ENCODE peak calls at places on chromosomes 5 and 9, in four cellular contexts. Q is H1, J is IMR-90, D is H9. I is an unnamed sample.

GRCh38 chr5:158640581-158640980 is 459.1 kb downstream of the EBF1 start:
- DNase-seq in Q (no peak), J (peak), D (no peak), I (no peak)

GRCh38 chr5:116709082-116709481 is 134.5 kb upstream of the SEMA6A start:
- DNase-seq in Q (no peak), J (no peak), D (no peak), I (no peak)

GRCh38 chr5:126988021-126988569 is 42.3 kb downstream of the MARCHF3 start:
- DNase-seq in Q (no peak), J (no peak), D (no peak), I (no peak)

GRCh38 chr9:92196909-92197308 is 81.7 kb upstream of the SPTLC1 start:
- DNase-seq in Q (no peak), J (peak), D (no peak), I (no peak)

GRCh38 chr9:14173730-14174129 is 140.2 kb downstream of the NFIB start:
- DNase-seq in Q (no peak), J (no peak), D (no peak), I (no peak)

GRCh38 chr9:89610391-89610925 is 5.6 kb downstream of the GADD45G start:
- DNase-seq in Q (no peak), J (no peak), D (no peak), I (no peak)

GRCh38 chr5:10145922-10146321 is 103.8 kb downstream of the ATPSCKMT start:
- DNase-seq in Q (no peak), J (peak), D (no peak), I (peak)

GRCh38 chr5:131262953-131263541 is 806 bp upstream of the CDC42SE2 start:
- DNase-seq in Q (no peak), J (no peak), D (no peak), I (peak)

GRCh38 chr9:132742821-132743311 is 72.6 kb downstream of the GTF3C4 start:
- DNase-seq in Q (no peak), J (no peak), D (peak), I (no peak)

GRCh38 chr9:132743886-132744544 is 73.8 kb downstream of the GTF3C4 start:
- DNase-seq in Q (no peak), J (no peak), D (no peak), I (no peak)

GRCh38 chr9:132739705-132740310 is 69.5 kb downstream of the GTF3C4 start:
- DNase-seq in Q (no peak), J (no peak), D (no peak), I (no peak)

GRCh38 chr9:132744881-132745761 is 74.9 kb downstream of the GTF3C4 start:
- DNase-seq in Q (no peak), J (no peak), D (peak), I (peak)

GRCh38 chr9:132740526-132741309 is 70.5 kb downstream of the GTF3C4 start:
- DNase-seq in Q (no peak), J (no peak), D (no peak), I (no peak)
- H4K5ac ChIP-seq in Q (no peak), J (no peak), D (no peak), I (no peak)

GRCh38 chr9:125399666-125400065 is 138.0 kb downstream of the GAPVD1 start:
- DNase-seq in Q (no peak), J (no peak), D (peak), I (no peak)

GRCh38 chr9:125400725-125401124 is 139.1 kb downstream of the GAPVD1 start:
- DNase-seq in Q (no peak), J (no peak), D (peak), I (no peak)

GRCh38 chr9:125398243-125398642 is 136.6 kb downstream of the GAPVD1 start:
- DNase-seq in Q (no peak), J (no peak), D (no peak), I (no peak)

GRCh38 chr9:125397736-125398135 is 136.1 kb downstream of the GAPVD1 start:
- DNase-seq in Q (no peak), J (no peak), D (peak), I (no peak)

GRCh38 chr9:125399165-125399564 is 137.5 kb downstream of the GAPVD1 start:
- DNase-seq in Q (no peak), J (no peak), D (peak), I (no peak)
- H2BK120ac ChIP-seq in Q (no peak), J (no peak), D (no peak), I (no peak)

DNA sequence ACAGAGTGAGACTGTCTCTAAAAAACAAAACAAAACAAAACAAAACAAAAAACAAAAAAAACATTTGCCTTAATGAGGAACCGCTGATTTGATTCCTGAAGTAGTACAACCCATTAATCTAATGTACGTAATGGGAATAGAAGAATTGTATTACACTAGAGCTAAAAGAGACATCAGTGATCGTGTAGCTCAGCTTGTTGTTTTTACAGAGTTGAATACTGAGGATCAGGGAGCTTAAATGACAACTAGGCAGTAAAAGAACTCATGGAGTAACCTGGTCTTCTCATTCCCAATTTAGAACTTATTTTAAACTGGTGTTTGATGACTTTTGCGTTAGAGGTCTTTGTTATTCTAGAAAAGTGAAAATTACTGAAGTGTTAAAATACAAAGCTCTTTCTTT is 65.1 kb upstream of the SLC28A3 start:
- DNase-seq in Q (no peak), J (no peak), D (no peak), I (no peak)
- H4K5ac ChIP-seq in Q (no peak), J (no peak), D (no peak), I (no peak)

GRCh38 chr5:115291397-115291796 is 5.1 kb downstream of the CCDC112 start:
- DNase-seq in Q (no peak), J (no peak), D (no peak), I (no peak)

GRCh38 chr5:115297043-115297442 is 589 bp upstream of the CCDC112 start:
- DNase-seq in Q (no peak), J (no peak), D (no peak), I (no peak)

GRCh38 chr5:115298811-115299210 is 2.4 kb upstream of the CCDC112 start:
- DNase-seq in Q (no peak), J (no peak), D (no peak), I (no peak)

GRCh38 chr5:115295775-115296129 is 702 bp downstream of the CCDC112 start:
- DNase-seq in Q (no peak), J (no peak), D (no peak), I (no peak)

DNA sequence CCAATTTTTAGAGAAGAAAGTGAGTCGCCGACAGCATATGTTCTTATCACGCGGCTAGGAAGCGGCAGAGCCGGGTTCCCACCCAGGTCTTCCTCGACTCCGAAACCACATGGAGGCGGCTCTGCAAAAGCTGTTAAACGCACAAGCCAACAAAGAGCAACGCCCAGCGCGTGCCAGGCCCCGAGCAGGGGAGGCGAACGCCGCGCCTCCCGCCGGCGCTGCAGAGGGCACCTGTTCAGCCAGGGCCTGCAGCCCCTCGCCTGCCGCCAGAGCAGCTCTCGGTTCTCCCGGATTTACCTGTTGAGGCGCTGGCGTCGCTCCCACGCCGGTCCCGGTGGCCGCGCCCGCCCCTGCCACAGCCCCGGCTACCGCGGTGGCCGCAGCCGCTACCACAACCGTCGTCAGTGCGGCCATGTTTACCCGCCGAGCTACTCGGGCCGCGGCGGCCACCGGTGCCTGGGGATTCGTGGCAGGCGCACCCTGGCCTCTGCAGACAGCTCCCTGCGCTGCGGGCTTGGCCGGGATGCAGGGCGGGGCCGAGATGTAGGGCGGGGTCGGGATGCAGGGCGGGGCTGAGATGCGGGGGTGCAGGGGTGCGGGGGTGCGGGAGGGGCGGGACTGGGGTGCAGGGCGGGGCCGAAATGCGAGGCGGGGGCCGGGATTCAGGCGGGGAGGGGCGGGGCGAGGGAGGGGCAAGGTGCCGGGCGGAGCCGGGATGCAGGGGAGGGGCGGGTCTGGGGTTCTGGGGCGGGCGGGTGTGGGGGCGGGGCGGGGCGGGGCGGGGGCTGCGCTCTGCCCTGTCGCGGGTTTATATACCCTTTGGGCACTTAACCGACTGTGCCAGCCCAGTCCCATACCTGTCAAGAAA is at the start of gene CCDC112:
- DNase-seq in Q (peak), J (peak), D (peak), I (peak)
- H2BK120ac ChIP-seq in Q (no peak), J (no peak), D (peak), I (no peak)

GRCh38 chr9:72312563-72312962 is 52.4 kb downstream of the ZFAND5 start:
- DNase-seq in Q (no peak), J (no peak), D (no peak), I (no peak)
- H4K5ac ChIP-seq in Q (no peak), J (no peak), D (no peak), I (no peak)

GRCh38 chr5:139670369-139671095 is 22.4 kb downstream of the CXXC5 start:
- DNase-seq in Q (no peak), J (no peak), D (no peak), I (no peak)
- H2BK120ac ChIP-seq in Q (no peak), J (peak), D (no peak), I (no peak)

GRCh38 chr5:151251621-151252020 is 1.4 kb upstream of the GM2A start:
- DNase-seq in Q (no peak), J (no peak), D (no peak), I (no peak)

GRCh38 chr5:151252762-151253603 is at the start of gene GM2A:
- DNase-seq in Q (peak), J (peak), D (peak), I (peak)

GRCh38 chr5:151255621-151256286 is 2.8 kb downstream of the GM2A start:
- DNase-seq in Q (no peak), J (no peak), D (no peak), I (no peak)

GRCh38 chr5:151254533-151254932 is 1.5 kb downstream of the GM2A start:
- DNase-seq in Q (no peak), J (no peak), D (no peak), I (no peak)

DNA sequence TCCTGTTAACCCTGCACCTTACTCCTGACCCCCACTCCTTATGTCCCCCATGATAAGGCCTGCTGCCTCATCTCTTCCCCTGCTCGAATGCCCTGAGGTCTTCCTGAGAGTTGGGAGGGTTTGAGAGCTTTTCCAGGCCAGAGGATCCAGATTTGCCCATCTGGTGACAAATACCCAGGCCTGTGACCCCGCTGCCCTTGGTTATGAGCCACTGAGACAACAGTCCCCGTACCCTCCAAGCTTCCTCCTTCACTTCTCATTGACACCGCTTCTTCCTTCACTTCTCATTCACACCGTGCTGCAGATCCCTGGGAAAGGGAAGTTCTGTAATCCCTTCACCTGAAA is 591 bp downstream of the GM2A start:
- DNase-seq in Q (no peak), J (no peak), D (no peak), I (no peak)
- H4K5ac ChIP-seq in Q (no peak), J (no peak), D (no peak), I (no peak)

DNA sequence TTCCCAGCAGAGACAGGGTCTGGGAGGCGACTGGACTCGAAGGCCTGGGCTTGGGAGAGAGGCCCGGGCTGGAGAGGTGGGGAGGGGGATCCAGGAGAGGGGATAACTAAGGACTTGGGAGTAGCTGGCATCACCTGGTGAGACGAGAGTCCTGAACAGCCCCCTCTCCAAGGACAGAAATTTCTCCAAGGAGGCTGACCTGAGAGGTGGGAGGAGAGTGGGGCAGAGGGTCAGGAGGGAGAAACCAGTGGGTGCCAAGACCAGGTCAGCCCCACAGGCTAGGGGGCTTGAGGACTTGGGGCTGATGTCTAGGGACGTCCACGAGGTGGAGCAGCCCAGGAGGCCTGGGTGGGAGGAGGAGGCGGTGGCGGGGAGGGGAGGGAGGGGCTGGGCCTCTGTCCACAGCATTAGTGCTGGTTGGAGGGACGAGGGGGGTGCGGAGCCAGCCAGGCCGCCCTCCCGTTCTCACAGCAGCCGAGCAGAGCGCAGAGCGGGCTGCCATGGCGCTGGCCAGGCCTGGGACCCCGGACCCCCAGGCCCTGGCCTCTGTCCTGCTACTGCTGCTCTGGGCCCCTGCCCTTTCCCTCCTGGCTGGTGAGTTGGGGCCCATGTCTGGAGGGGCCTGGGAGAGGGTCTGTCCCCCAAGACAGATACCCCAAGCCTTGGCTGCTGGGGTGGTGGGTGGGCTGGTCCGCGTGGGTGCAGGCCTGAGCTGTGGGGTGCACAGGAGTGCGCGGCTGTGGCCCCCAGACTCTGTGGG is at the start of gene CRB2:
- DNase-seq in Q (peak), J (no peak), D (peak), I (peak)
- H2BK120ac ChIP-seq in Q (peak), J (no peak), D (no peak), I (no peak)

DNA sequence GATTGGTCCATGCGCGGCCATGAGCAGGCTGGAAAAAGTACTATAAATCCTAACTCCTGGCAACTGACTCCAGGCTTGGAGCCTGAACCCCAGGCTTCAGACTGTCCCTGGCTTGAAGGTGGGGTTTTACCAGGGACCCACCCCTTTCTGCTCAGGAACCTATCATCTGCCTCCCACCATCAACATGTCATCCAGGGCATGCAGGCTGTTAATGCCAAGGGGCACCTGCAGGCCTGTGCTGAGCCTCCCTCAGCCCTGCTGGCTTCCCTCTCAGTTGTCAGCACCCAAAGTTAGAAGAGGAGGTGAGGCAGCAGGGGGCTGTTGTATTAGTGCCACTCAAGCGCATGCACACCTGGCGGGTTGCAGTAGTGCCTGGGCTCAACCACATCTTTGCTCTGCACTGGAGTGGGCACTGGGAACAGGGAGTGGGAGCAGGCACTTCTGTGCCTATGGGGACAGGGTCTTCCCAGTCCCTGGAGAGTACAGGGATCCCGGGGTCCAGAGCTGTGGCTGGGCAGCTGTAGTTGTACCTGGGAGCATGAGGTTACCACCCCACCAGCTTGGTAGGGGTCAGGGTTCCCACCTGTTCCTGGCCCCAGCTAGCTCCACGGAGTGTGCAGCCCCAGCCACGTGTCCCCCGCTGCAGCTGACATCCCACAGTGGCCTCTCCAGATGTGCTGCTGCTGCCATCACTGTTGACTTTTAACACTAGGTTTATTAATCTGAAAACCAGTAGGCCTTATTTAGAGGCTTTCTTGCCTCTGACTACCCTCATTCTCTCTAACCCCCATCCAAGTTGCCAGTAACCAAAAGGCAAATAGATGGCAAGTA is 306.2 kb upstream of the RIOK2 start:
- DNase-seq in Q (no peak), J (no peak), D (no peak), I (no peak)
- H4K5ac ChIP-seq in Q (no peak), J (no peak), D (no peak), I (no peak)

I was measured in mesendoderm.